ENCODE peak calls at places on chromosomes 11 and 22, in five cellular contexts. E is thoracic aorta; G is amygdala; R is effector CD4-positive, alpha-beta T cell; F is hepatocyte. K is an unnamed sample.
A peak's percentile ranks its signal among the peaks of the same experiment; 100 is the strongest.

GRCh38 chr11:86041975-86042378 is 26.9 kb downstream of the PICALM start:
- DNase-seq in E (peak; percentile 57), G (peak; percentile 21), R (peak; percentile 43), F (peak; percentile 87), K (peak; percentile 69)

GRCh38 chr22:45516923-45517675 is 14.4 kb downstream of the FBLN1 start:
- DNase-seq in E (no peak), G (no peak), R (no peak), F (no peak), K (no peak)

GRCh38 chr22:22771696-22772377 is 115.8 kb upstream of the IGLL5 start:
- DNase-seq in E (no peak), G (no peak), R (no peak), F (no peak), K (no peak)

GRCh38 chr11:61775106-61775505 is 17.3 kb downstream of the TMEM258 start:
- DNase-seq in E (no peak), G (no peak), R (no peak), F (no peak), K (no peak)

GRCh38 chr11:107017433-107018227 is 646 bp downstream of the GUCY1A2 start:
- DNase-seq in E (no peak), G (peak; percentile 40), R (no peak), F (peak; percentile 84), K (no peak)

GRCh38 chr11:19027829-19028595 is 32.5 kb downstream of the MRGPRX2 start:
- DNase-seq in E (no peak), G (no peak), R (no peak), F (peak; percentile 11), K (peak; percentile 27)

GRCh38 chr22:32020117-32020516 is 22.9 kb upstream of the SLC5A1 start:
- DNase-seq in E (no peak), G (no peak), R (no peak), F (peak; percentile 42), K (peak; percentile 73)

GRCh38 chr22:40855960-40856512 is 403 bp downstream of the ST13 start:
- DNase-seq in E (no peak), G (peak; percentile 51), R (no peak), F (peak; percentile 39), K (no peak)

GRCh38 chr11:114625294-114625693 is 29.7 kb upstream of the NXPE4 start:
- DNase-seq in E (no peak), G (no peak), R (no peak), F (no peak), K (no peak)

GRCh38 chr11:9565822-9566560 is 7.5 kb upstream of the WEE1 start:
- DNase-seq in E (peak; percentile 70), G (no peak), R (peak; percentile 28), F (peak; percentile 92), K (peak; percentile 100)

GRCh38 chr11:72352859-72353551 is 81.3 kb downstream of the CLPB start:
- DNase-seq in E (no peak), G (peak; percentile 12), R (no peak), F (peak; percentile 75), K (peak; percentile 63)

GRCh38 chr11:6473481-6474422 is at the start of gene TRIM3:
- DNase-seq in E (peak; percentile 77), G (peak; percentile 94), R (peak; percentile 70), F (peak; percentile 97), K (peak; percentile 75)

GRCh38 chr11:93532285-93532789 is 10.9 kb downstream of the SMCO4 start:
- DNase-seq in E (no peak), G (no peak), R (no peak), F (peak; percentile 19), K (no peak)

GRCh38 chr11:8328848-8329330 is 65.2 kb upstream of the LMO1 start:
- DNase-seq in E (peak; percentile 12), G (peak; percentile 74), R (peak; percentile 19), F (peak; percentile 93), K (peak; percentile 30)